ENCODE peak calls at places on chromosomes 1 and 21, in ten cellular contexts. One of them, this sample, is unnamed.

GRCh38 chr1:203327684-203328457 is 22.6 kb downstream of the BTG2 start:
- DNase-seq in right lobe of liver: no peak
- DNase-seq in lower leg skin: peak
- DNase-seq in IMR-90: peak
- DNase-seq in ovary: no peak
- DNase-seq in adrenal gland: no peak
- DNase-seq in endothelial cell of umbilical vein: peak
- DNase-seq in heart left ventricle: no peak
- DNase-seq in NB4: peak
- DNase-seq in A549: peak
- DNase-seq in this sample: no peak

GRCh38 chr1:101100674-101101073 is 75.1 kb upstream of the DPH5 start:
- DNase-seq in NB4: no peak
- DNase-seq in lower leg skin: no peak
- DNase-seq in right lobe of liver: no peak
- DNase-seq in A549: no peak
- DNase-seq in adrenal gland: no peak
- DNase-seq in endothelial cell of umbilical vein: no peak
- DNase-seq in ovary: no peak
- DNase-seq in heart left ventricle: no peak
- DNase-seq in IMR-90: no peak
- DNase-seq in this sample: no peak

GRCh38 chr1:236167578-236167977 is 25.2 kb downstream of the GPR137B start:
- DNase-seq in right lobe of liver: no peak
- DNase-seq in heart left ventricle: no peak
- DNase-seq in endothelial cell of umbilical vein: no peak
- DNase-seq in ovary: no peak
- DNase-seq in A549: no peak
- DNase-seq in adrenal gland: no peak
- DNase-seq in IMR-90: no peak
- DNase-seq in lower leg skin: no peak
- DNase-seq in NB4: no peak
- DNase-seq in this sample: no peak

GRCh38 chr1:46550751-46551231 is 656 bp downstream of the KNCN start:
- DNase-seq in IMR-90: no peak
- DNase-seq in right lobe of liver: no peak
- DNase-seq in endothelial cell of umbilical vein: no peak
- DNase-seq in heart left ventricle: no peak
- DNase-seq in adrenal gland: no peak
- DNase-seq in A549: no peak
- DNase-seq in NB4: no peak
- DNase-seq in ovary: no peak
- DNase-seq in lower leg skin: no peak
- DNase-seq in this sample: no peak

GRCh38 chr1:53899206-53899628 is 5.2 kb downstream of the DIO1 start:
- DNase-seq in ovary: peak
- DNase-seq in adrenal gland: no peak
- DNase-seq in right lobe of liver: peak
- DNase-seq in IMR-90: peak
- DNase-seq in lower leg skin: no peak
- DNase-seq in A549: no peak
- DNase-seq in endothelial cell of umbilical vein: no peak
- DNase-seq in NB4: no peak
- DNase-seq in heart left ventricle: no peak
- DNase-seq in this sample: no peak

GRCh38 chr1:17780916-17781315 is 25.8 kb downstream of the ACTL8 start:
- DNase-seq in NB4: no peak
- DNase-seq in right lobe of liver: no peak
- DNase-seq in ovary: no peak
- DNase-seq in heart left ventricle: no peak
- DNase-seq in IMR-90: no peak
- DNase-seq in adrenal gland: no peak
- DNase-seq in endothelial cell of umbilical vein: no peak
- DNase-seq in A549: no peak
- DNase-seq in lower leg skin: no peak
- DNase-seq in this sample: no peak

GRCh38 chr1:183739640-183740385 is 65.1 kb upstream of the RGL1 start:
- DNase-seq in NB4: no peak
- DNase-seq in A549: no peak
- DNase-seq in IMR-90: peak
- DNase-seq in adrenal gland: no peak
- DNase-seq in right lobe of liver: no peak
- DNase-seq in endothelial cell of umbilical vein: peak
- DNase-seq in lower leg skin: no peak
- DNase-seq in ovary: no peak
- DNase-seq in heart left ventricle: peak
- DNase-seq in this sample: no peak

GRCh38 chr1:226108935-226109828 is 46.7 kb downstream of the H3-3A start:
- DNase-seq in A549: no peak
- DNase-seq in lower leg skin: peak
- DNase-seq in IMR-90: peak
- DNase-seq in ovary: peak
- DNase-seq in endothelial cell of umbilical vein: no peak
- DNase-seq in heart left ventricle: peak
- DNase-seq in right lobe of liver: peak
- DNase-seq in adrenal gland: no peak
- DNase-seq in NB4: no peak
- DNase-seq in this sample: no peak

GRCh38 chr1:152502496-152503180 is 8.0 kb upstream of the LCE5A start:
- DNase-seq in heart left ventricle: no peak
- DNase-seq in adrenal gland: no peak
- DNase-seq in NB4: no peak
- DNase-seq in endothelial cell of umbilical vein: no peak
- DNase-seq in IMR-90: no peak
- DNase-seq in right lobe of liver: no peak
- DNase-seq in lower leg skin: peak
- DNase-seq in ovary: no peak
- DNase-seq in A549: peak
- DNase-seq in this sample: no peak

GRCh38 chr1:191589536-191589935 is 568.7 kb upstream of the RGS18 start:
- DNase-seq in adrenal gland: no peak
- DNase-seq in endothelial cell of umbilical vein: no peak
- DNase-seq in NB4: no peak
- DNase-seq in heart left ventricle: no peak
- DNase-seq in ovary: no peak
- DNase-seq in lower leg skin: no peak
- DNase-seq in right lobe of liver: no peak
- DNase-seq in IMR-90: no peak
- DNase-seq in A549: no peak
- DNase-seq in this sample: no peak

GRCh38 chr21:34771512-34772028 is 102.8 kb downstream of the CLIC6 start:
- DNase-seq in lower leg skin: no peak
- DNase-seq in heart left ventricle: no peak
- DNase-seq in A549: peak
- DNase-seq in ovary: no peak
- DNase-seq in NB4: peak
- DNase-seq in endothelial cell of umbilical vein: peak
- DNase-seq in IMR-90: peak
- DNase-seq in adrenal gland: no peak
- DNase-seq in right lobe of liver: no peak
- DNase-seq in this sample: no peak

GRCh38 chr1:10152709-10153284 is 57.6 kb upstream of the KIF1B start:
- DNase-seq in right lobe of liver: peak
- DNase-seq in NB4: peak
- DNase-seq in adrenal gland: peak
- DNase-seq in A549: peak
- DNase-seq in IMR-90: peak
- DNase-seq in ovary: peak
- DNase-seq in endothelial cell of umbilical vein: peak
- DNase-seq in heart left ventricle: peak
- DNase-seq in lower leg skin: peak
- DNase-seq in this sample: peak

GRCh38 chr21:45363921-45364463 is 41.0 kb upstream of the COL18A1 start:
- DNase-seq in right lobe of liver: peak
- DNase-seq in A549: peak
- DNase-seq in IMR-90: peak
- DNase-seq in heart left ventricle: peak
- DNase-seq in adrenal gland: peak
- DNase-seq in NB4: peak
- DNase-seq in lower leg skin: peak
- DNase-seq in ovary: peak
- DNase-seq in endothelial cell of umbilical vein: peak
- DNase-seq in this sample: peak

DNA sequence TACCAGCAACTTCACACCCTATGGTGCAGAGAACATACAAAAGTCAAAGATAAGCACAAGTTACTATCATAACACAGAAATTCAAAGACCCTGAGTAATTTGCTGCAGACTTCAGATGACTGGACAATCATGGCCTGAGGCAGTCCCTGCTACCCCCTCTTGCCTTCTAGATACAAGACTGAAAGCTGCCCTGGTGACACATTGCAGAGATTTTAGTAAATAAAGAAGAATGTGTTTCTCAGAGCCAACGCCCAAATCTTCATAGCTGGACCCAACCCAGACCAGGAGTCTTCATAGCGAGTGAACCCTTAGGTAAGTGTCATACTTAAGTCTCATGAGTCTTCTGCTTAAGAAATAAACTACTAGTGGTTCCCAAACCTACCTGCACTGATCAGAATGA is 886 bp downstream of the PDZK1 start:
- DNase-seq in adrenal gland: no peak
- DNase-seq in heart left ventricle: no peak
- DNase-seq in ovary: no peak
- DNase-seq in right lobe of liver: no peak
- DNase-seq in endothelial cell of umbilical vein: no peak
- DNase-seq in lower leg skin: no peak
- DNase-seq in IMR-90: peak
- DNase-seq in NB4: no peak
- DNase-seq in A549: peak
- DNase-seq in this sample: peak
- TF ChIP-seq POLR2A in adrenal gland: no peak
- TF ChIP-seq POLR2A in heart left ventricle: no peak
- TF ChIP-seq POLR2A in ovary: no peak
- TF ChIP-seq POLR2A in right lobe of liver: no peak
- TF ChIP-seq POLR2A in endothelial cell of umbilical vein: no peak
- TF ChIP-seq POLR2A in lower leg skin: no peak
- TF ChIP-seq POLR2A in IMR-90: no peak
- TF ChIP-seq POLR2A in NB4: no peak
- TF ChIP-seq POLR2A in A549: no peak
- TF ChIP-seq POLR2A in this sample: no peak

DNA sequence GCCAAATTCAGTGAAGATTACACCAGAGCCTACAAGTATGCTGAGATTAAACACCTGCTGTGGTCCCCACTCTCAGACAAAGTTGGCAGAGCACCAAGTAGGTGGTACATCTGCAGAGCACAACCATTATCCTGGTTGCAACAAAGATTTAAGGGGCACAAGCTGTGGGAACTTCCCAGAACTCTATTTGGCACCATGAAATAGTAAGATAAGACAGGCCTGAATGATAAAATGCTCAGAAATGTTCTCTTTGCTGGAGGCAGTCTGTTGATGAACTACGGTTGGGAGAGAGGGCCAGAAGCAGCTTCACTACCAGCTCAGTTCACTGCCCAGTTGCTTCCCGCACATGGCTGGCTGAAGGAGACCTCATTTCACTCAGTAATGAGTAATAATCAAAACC is 19.9 kb downstream of the RPL5 start:
- DNase-seq in adrenal gland: no peak
- DNase-seq in IMR-90: no peak
- DNase-seq in lower leg skin: no peak
- DNase-seq in right lobe of liver: no peak
- DNase-seq in NB4: no peak
- DNase-seq in endothelial cell of umbilical vein: no peak
- DNase-seq in A549: no peak
- DNase-seq in heart left ventricle: no peak
- DNase-seq in ovary: no peak
- DNase-seq in this sample: no peak
- TF ChIP-seq POLR2A in adrenal gland: no peak
- TF ChIP-seq POLR2A in IMR-90: no peak
- TF ChIP-seq POLR2A in lower leg skin: no peak
- TF ChIP-seq POLR2A in right lobe of liver: no peak
- TF ChIP-seq POLR2A in NB4: no peak
- TF ChIP-seq POLR2A in endothelial cell of umbilical vein: no peak
- TF ChIP-seq POLR2A in A549: no peak
- TF ChIP-seq POLR2A in heart left ventricle: no peak
- TF ChIP-seq POLR2A in ovary: no peak
- TF ChIP-seq POLR2A in this sample: no peak

DNA sequence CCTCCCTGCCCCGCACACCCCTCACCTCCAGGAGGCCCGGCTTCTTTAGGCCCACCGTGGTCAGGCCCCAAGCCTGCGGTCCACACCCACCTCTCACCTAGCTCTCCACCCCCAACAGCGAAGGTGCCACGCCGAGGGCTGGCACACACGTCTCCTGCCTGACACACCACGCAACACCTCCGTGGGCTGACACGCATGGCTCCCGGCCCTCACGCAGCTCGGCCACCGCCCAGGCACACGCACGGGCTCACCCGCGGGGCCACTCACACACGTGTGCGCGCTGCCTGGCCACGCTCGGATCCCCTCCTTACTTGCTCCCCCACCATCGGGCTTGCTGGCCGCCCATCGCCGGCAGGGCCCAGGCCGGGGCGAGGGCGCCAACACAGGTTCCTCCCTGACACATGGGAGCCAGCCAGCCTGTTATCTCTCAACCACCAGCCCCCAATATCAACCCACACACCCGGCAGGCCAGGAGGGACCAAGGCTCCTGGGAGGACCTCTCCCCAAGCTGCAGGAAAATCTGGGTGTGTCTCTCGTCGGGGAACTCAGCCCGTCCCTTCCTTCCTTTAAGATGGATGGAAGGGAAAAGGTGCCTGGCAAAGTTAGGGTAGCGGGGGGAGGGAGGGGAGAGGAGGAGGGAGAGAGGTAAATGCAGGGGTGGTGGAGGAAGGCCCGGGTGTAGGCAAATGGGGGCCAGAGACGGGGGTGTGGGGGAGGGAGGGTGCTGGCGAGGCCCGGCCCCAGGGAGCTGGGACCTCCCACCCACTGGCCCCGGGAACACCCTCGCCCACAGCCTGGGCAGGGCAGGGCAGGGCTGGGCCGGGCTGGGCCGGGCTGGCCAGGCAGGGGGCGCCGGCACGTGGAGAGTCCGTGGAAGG is 546 bp downstream of the ELOVL1 start:
- DNase-seq in heart left ventricle: peak
- DNase-seq in ovary: peak
- DNase-seq in endothelial cell of umbilical vein: peak
- DNase-seq in IMR-90: no peak
- DNase-seq in A549: peak
- DNase-seq in right lobe of liver: peak
- DNase-seq in adrenal gland: no peak
- DNase-seq in NB4: no peak
- DNase-seq in lower leg skin: no peak
- DNase-seq in this sample: peak
- TF ChIP-seq POLR2A in heart left ventricle: no peak
- TF ChIP-seq POLR2A in ovary: no peak
- TF ChIP-seq POLR2A in endothelial cell of umbilical vein: peak
- TF ChIP-seq POLR2A in IMR-90: peak
- TF ChIP-seq POLR2A in A549: no peak
- TF ChIP-seq POLR2A in right lobe of liver: no peak
- TF ChIP-seq POLR2A in adrenal gland: no peak
- TF ChIP-seq POLR2A in NB4: no peak
- TF ChIP-seq POLR2A in lower leg skin: no peak
- TF ChIP-seq POLR2A in this sample: no peak

DNA sequence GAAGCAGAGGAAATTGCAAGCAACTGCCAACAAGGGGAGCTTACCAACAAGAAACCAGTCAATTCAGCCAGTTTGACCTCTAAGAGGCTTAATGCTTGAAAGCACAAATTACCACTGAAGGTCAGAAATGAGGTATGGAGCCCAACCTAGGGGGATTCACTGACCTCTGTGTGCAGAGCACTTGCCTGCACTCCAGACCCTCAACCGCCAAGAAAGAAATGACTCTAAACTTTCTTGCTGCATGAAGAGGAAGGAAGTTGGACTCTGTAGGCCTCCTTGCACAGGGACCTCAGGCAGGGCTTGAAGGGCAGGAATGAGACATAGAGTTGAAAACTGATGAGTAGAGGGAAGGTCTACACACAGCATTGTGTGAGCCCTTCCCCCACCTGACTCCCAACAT is 10.0 kb downstream of the ARMH1 start:
- DNase-seq in ovary: no peak
- DNase-seq in right lobe of liver: no peak
- DNase-seq in adrenal gland: no peak
- DNase-seq in endothelial cell of umbilical vein: no peak
- DNase-seq in lower leg skin: no peak
- DNase-seq in NB4: peak
- DNase-seq in A549: no peak
- DNase-seq in IMR-90: no peak
- DNase-seq in heart left ventricle: no peak
- DNase-seq in this sample: no peak
- TF ChIP-seq POLR2A in ovary: no peak
- TF ChIP-seq POLR2A in right lobe of liver: no peak
- TF ChIP-seq POLR2A in adrenal gland: no peak
- TF ChIP-seq POLR2A in endothelial cell of umbilical vein: no peak
- TF ChIP-seq POLR2A in lower leg skin: no peak
- TF ChIP-seq POLR2A in NB4: peak
- TF ChIP-seq POLR2A in A549: no peak
- TF ChIP-seq POLR2A in IMR-90: no peak
- TF ChIP-seq POLR2A in heart left ventricle: no peak
- TF ChIP-seq POLR2A in this sample: no peak